ENCODE peak calls at places on chromosomes 6 and 20, in eight cellular contexts. N is cardiac fibroblast, Z is stomach, J is lower leg skin, V is kidney, H is ovary, E is adrenal gland, F is OCI-LY7. T is an unnamed sample.

GRCh38 chr6:63765828-63766227 is 130.2 kb downstream of the PHF3 start:
- DNase-seq in N (no peak), Z (no peak), J (no peak), V (no peak), H (no peak), E (no peak), F (no peak), T (no peak)

GRCh38 chr20:64205611-64206026 is 41.4 kb downstream of the MYT1 start:
- DNase-seq in N (no peak), Z (no peak), J (no peak), V (no peak), H (no peak), E (no peak), F (no peak), T (no peak)

GRCh38 chr6:127195833-127196232 is 70.8 kb upstream of the RNF146 start:
- DNase-seq in N (no peak), Z (no peak), J (no peak), V (no peak), H (no peak), E (no peak), F (no peak), T (no peak)

GRCh38 chr20:48667889-48668413 is 159.8 kb downstream of the PREX1 start:
- DNase-seq in N (peak), Z (no peak), J (no peak), V (peak), H (peak), E (peak), F (no peak), T (no peak)

GRCh38 chr6:127301199-127301700 is 34.6 kb downstream of the RNF146 start:
- DNase-seq in N (peak), Z (no peak), J (no peak), V (no peak), H (no peak), E (no peak), F (no peak), T (no peak)

GRCh38 chr20:11581271-11581670 is 336.4 kb upstream of the BTBD3 start:
- DNase-seq in N (peak), Z (no peak), J (no peak), V (no peak), H (no peak), E (no peak), F (no peak), T (no peak)

GRCh38 chr6:97437087-97437486 is 154.1 kb upstream of the MMS22L start:
- DNase-seq in N (peak), Z (no peak), J (no peak), V (no peak), H (no peak), E (no peak), F (peak), T (no peak)

GRCh38 chr20:50855498-50856474 is 60.9 kb downstream of the BCAS4 start:
- DNase-seq in N (no peak), Z (peak), J (no peak), V (no peak), H (no peak), E (peak), F (no peak), T (no peak)

GRCh38 chr6:27237089-27237723 is 10.3 kb upstream of the PRSS16 start:
- DNase-seq in N (peak), Z (no peak), J (peak), V (no peak), H (no peak), E (no peak), F (peak), T (no peak)

DNA sequence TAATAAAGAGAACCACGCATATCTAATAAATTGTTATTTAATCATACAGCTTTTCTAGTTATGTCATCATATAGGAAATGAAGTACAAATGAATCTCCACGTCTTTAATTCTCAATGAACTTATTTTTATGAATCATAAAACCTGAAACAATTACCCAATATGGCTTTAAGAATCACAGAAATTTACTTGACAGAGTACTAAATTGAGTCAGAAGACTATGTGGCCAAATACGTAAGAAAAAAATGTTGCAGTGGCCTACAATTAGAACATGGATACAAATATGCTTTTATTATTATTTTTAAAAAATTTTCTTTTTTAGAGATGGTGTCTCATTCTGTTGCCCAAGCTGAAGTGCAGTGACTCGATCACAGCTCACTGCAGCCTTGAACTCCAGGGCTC is 584.7 kb upstream of the SLC35B3 start:
- DNase-seq in N (no peak), Z (no peak), J (no peak), V (no peak), H (no peak), E (no peak), F (no peak), T (no peak)
- H3K4me3 ChIP-seq in N (no peak), Z (no peak), J (no peak), V (no peak), H (no peak), E (no peak), F (no peak), T (no peak)

DNA sequence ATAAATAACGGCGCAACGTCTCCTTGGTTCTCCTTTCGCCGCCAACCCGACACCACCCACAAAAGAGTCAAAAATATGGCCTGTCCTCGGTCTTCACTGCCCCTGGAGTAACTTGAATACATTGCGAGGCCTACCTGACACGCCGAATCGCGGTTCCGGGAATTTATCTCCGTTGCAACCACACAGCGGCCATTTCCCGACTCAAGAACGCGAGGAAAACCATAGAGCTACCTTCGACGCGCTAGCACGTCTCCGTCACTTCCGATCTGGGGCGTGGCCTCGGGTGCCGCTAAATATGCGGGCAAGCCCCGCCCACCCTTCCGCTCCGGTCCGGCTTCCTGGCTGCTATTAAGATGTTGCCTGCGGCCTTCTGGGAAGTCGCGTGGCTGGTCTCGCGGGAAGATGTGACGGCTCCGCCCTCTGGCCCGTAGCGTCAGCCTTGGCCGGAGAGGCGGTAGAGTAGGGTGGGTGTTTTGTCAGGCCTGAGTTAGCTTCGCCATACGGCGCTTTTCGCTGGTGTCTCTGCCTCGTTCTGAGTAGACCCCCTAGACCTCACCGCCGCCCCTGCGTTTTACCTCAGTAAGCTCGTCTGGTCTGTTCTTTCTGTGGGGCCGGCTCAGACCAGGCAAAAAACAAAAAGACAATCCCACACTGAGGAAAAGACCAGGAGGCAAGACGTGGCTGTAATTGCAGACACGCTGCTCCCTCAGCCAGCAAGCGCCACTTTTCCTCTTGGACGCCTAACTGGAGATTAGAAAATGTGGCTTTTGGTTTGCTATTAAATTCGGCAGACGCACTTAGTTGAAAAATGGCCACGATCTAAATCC is at the start of gene BCLAF1:
- DNase-seq in N (peak), Z (peak), J (peak), V (peak), H (peak), E (peak), F (peak), T (peak)
- TF ChIP-seq CTCF in N (no peak), Z (no peak), J (no peak), V (no peak), H (peak), E (no peak), F (peak), T (no peak)

GRCh38 chr6:32436995-32437836 is 2.5 kb upstream of the HLA-DRA start:
- DNase-seq in N (peak), Z (no peak), J (no peak), V (no peak), H (no peak), E (no peak), F (peak), T (no peak)

GRCh38 chr6:32442977-32443552 is 3.4 kb downstream of the HLA-DRA start:
- DNase-seq in N (no peak), Z (no peak), J (no peak), V (no peak), H (no peak), E (no peak), F (no peak), T (no peak)

GRCh38 chr6:32442243-32442667 is 2.6 kb downstream of the HLA-DRA start:
- DNase-seq in N (no peak), Z (no peak), J (no peak), V (no peak), H (no peak), E (no peak), F (no peak), T (no peak)

GRCh38 chr6:32439139-32439538 is 548 bp upstream of the HLA-DRA start:
- DNase-seq in N (no peak), Z (no peak), J (no peak), V (no peak), H (no peak), E (no peak), F (no peak), T (no peak)

GRCh38 chr6:32439708-32440214 is at the start of gene HLA-DRA:
- DNase-seq in N (peak), Z (no peak), J (no peak), V (no peak), H (no peak), E (peak), F (peak), T (no peak)
- H3K4me3 ChIP-seq in N (no peak), Z (peak), J (no peak), V (peak), H (no peak), E (peak), F (peak), T (peak)

GRCh38 chr6:166770216-166771116 is 143.4 kb upstream of the RPS6KA2 start:
- DNase-seq in N (no peak), Z (no peak), J (peak), V (no peak), H (no peak), E (no peak), F (no peak), T (no peak)
- TF ChIP-seq CTCF in N (peak), Z (no peak), J (no peak), V (no peak), H (no peak), E (no peak), F (peak), T (no peak)

DNA sequence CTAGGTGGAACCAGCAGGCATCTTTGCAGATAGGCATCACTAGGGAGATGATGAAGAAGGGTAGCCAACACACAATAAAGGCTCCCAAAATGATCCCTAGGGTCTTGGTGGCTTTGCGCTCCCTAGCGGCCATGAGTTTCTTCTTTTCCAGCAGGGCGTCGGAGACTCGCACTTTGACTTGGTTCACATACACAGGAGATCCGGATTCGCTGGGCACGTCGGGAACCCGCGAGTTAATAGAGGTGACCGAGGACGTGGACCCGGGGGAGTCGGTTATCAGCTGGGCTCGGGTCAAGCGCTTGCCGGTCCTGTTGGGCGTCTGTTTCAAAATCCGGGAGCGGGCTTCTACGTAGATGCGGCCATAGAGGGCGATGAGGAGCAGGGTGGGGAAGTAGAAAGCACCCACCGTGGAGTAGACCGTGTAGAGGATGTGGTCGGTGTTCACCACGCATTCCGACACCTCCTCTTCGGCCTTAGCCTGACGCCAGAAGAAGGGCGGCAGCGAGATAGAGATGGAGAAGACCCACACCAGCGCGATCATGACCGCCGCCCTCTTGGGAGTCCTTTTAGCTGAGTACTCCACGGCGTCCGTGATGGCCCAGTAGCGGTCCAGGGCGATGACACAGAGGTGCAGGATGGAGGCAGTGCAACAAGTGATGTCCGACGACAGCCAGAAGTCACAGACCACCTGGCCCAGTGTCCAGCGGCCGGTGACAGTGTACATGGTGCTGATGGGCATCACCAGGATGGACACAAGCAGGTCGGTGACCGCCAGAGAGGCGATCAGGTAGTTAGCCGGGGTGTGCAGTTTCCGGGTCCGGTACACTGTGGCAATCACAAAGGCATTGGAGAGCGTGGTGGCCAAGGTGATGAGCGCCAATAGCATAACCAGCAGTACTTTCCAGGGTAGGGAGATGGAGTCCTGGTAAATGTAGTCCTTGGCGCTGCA is 658 bp downstream of the HTR1B start:
- DNase-seq in N (peak), Z (peak), J (peak), V (no peak), H (no peak), E (no peak), F (no peak), T (peak)
- H3K4me3 ChIP-seq in N (peak), Z (peak), J (no peak), V (peak), H (peak), E (no peak), F (no peak), T (peak)

GRCh38 chr6:8170245-8170644 is 67.9 kb upstream of the EEF1E1 start:
- DNase-seq in N (no peak), Z (no peak), J (no peak), V (no peak), H (no peak), E (no peak), F (no peak), T (no peak)
- TF ChIP-seq CTCF in N (no peak), Z (no peak), J (no peak), V (no peak), H (no peak), E (no peak), F (no peak), T (no peak)

GRCh38 chr6:42140756-42141602 is 1.4 kb downstream of the C6orf132 start:
- DNase-seq in N (no peak), Z (peak), J (peak), V (no peak), H (no peak), E (peak), F (no peak), T (no peak)
- H3K4me3 ChIP-seq in N (peak), Z (peak), J (peak), V (peak), H (no peak), E (no peak), F (no peak), T (no peak)

GRCh38 chr6:113128020-113128419 is 729.1 kb upstream of the MARCKS start:
- DNase-seq in N (no peak), Z (no peak), J (no peak), V (no peak), H (no peak), E (no peak), F (no peak), T (no peak)

GRCh38 chr6:113120577-113121285 is 736.4 kb upstream of the MARCKS start:
- DNase-seq in N (peak), Z (no peak), J (no peak), V (no peak), H (no peak), E (no peak), F (no peak), T (no peak)

GRCh38 chr6:113120214-113120576 is 737.0 kb upstream of the MARCKS start:
- DNase-seq in N (peak), Z (no peak), J (no peak), V (no peak), H (no peak), E (no peak), F (no peak), T (no peak)

GRCh38 chr6:113122060-113122459 is 735.1 kb upstream of the MARCKS start:
- DNase-seq in N (peak), Z (no peak), J (no peak), V (no peak), H (no peak), E (no peak), F (no peak), T (no peak)
- TF ChIP-seq CTCF in N (peak), Z (no peak), J (no peak), V (no peak), H (no peak), E (no peak), F (no peak), T (no peak)

DNA sequence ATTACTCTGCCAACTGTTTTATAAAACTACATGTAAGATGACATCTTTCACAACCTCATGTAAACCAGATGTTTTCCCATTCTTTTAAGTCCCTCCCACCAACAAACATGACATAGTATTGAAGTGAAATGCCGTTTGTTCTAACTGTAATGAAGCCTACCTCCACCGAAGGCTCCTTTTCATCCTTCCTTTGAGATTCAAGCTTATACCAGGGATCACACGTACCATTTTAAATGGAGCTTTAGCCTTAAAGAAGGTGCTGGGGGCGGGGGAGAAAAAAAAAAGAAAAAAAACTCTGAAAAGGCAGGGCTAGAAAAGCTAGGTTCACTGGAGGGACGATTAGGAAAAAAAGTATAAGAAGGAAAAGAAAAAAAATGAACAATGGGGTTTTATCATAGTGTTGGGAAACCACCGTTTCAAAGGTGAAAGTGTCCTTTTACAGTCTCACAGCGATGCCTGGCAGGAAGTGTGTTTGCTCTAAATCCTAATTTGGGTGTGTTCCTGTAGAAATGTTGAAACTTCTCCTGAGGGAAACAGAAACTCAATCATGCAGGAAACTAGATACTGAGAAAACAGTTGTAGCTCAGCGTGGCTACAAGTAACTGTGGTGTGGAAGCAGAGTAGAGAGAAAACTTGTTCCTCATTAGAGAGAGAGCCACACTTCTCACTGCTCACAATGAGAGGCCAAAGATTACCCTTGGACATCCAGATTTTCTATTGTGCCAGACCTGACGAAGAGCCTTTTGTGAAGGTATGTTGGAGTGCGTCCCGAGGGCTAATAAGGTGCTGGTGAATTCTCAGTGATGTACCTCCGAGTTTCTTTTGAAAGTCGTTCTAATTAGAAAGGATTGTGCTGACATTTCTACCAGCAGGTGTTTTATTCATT is 37.6 kb upstream of the HINT3 start:
- DNase-seq in N (peak), Z (peak), J (no peak), V (no peak), H (no peak), E (peak), F (no peak), T (no peak)
- H3K4me3 ChIP-seq in N (peak), Z (peak), J (no peak), V (peak), H (no peak), E (no peak), F (no peak), T (peak)

GRCh38 chr6:1334725-1335124 is 22.8 kb downstream of the FOXQ1 start:
- DNase-seq in N (no peak), Z (no peak), J (no peak), V (no peak), H (no peak), E (no peak), F (no peak), T (no peak)

GRCh38 chr6:1336246-1336843 is 24.4 kb downstream of the FOXQ1 start:
- DNase-seq in N (no peak), Z (peak), J (peak), V (no peak), H (no peak), E (no peak), F (no peak), T (no peak)

GRCh38 chr6:1329708-1330107 is 17.8 kb downstream of the FOXQ1 start:
- DNase-seq in N (no peak), Z (no peak), J (no peak), V (no peak), H (no peak), E (no peak), F (no peak), T (no peak)

GRCh38 chr6:1337791-1338190 is 25.9 kb downstream of the FOXQ1 start:
- DNase-seq in N (no peak), Z (no peak), J (peak), V (no peak), H (no peak), E (no peak), F (no peak), T (no peak)

GRCh38 chr6:1335367-1336037 is 23.6 kb downstream of the FOXQ1 start:
- DNase-seq in N (peak), Z (peak), J (peak), V (peak), H (no peak), E (no peak), F (no peak), T (no peak)
- TF ChIP-seq CTCF in N (no peak), Z (no peak), J (no peak), V (no peak), H (no peak), E (no peak), F (no peak), T (no peak)

T was measured in coronary artery.